ENCODE peak calls at places on chromosome 6, in six cellular contexts. M is H1, N is right lobe of liver, I is lower leg skin, Z is spleen, W is IMR-90. F is an unnamed sample.

GRCh38 chr6:71855406-71855805 is 30.9 kb upstream of the RIMS1 start:
- DNase-seq in M (no peak), N (no peak), I (no peak), Z (no peak), W (no peak), F (no peak)

GRCh38 chr6:144265390-144265789 is 19.7 kb upstream of the UTRN start:
- DNase-seq in M (no peak), N (no peak), I (no peak), Z (no peak), W (peak; percentile 61), F (no peak)

GRCh38 chr6:169223006-169223405 is 30.6 kb downstream of the THBS2 start:
- DNase-seq in M (no peak), N (no peak), I (no peak), Z (no peak), W (no peak), F (no peak)

GRCh38 chr6:157710604-157711003 is 112.4 kb upstream of the SNX9 start:
- DNase-seq in M (no peak), N (no peak), I (no peak), Z (no peak), W (no peak), F (no peak)

GRCh38 chr6:104640141-104640700 is 219.5 kb downstream of the HACE1 start:
- DNase-seq in M (no peak), N (no peak), I (no peak), Z (no peak), W (no peak), F (no peak)

GRCh38 chr6:14277405-14277930 is 159.9 kb downstream of the CD83 start:
- DNase-seq in M (no peak), N (no peak), I (peak; percentile 36), Z (no peak), W (no peak), F (no peak)

GRCh38 chr6:87702589-87702945 is 534 bp upstream of the AKIRIN2 start:
- DNase-seq in M (no peak), N (no peak), I (no peak), Z (no peak), W (peak; percentile 76), F (no peak)

GRCh38 chr6:77463881-77464867 is 883 bp upstream of the HTR1B start:
- DNase-seq in M (no peak), N (no peak), I (peak; percentile 79), Z (no peak), W (no peak), F (no peak)

GRCh38 chr6:56938634-56939294 is 16.1 kb upstream of the BEND6 start:
- DNase-seq in M (no peak), N (no peak), I (no peak), Z (no peak), W (peak; percentile 99), F (no peak)

GRCh38 chr6:130366011-130366963 is at the start of gene TMEM200A:
- DNase-seq in M (peak; percentile 13), N (peak; percentile 52), I (peak; percentile 92), Z (peak; percentile 79), W (peak; percentile 51), F (no peak)

GRCh38 chr6:24935753-24936152 is at the start of gene RIPOR2:
- DNase-seq in M (no peak), N (peak; percentile 68), I (no peak), Z (peak; percentile 93), W (no peak), F (no peak)

GRCh38 chr6:8589941-8590676 is 154.8 kb upstream of the SLC35B3 start:
- DNase-seq in M (no peak), N (no peak), I (no peak), Z (no peak), W (no peak), F (no peak)

GRCh38 chr6:16334671-16335070 is 96.3 kb downstream of the GMPR start:
- DNase-seq in M (no peak), N (no peak), I (peak; percentile 95), Z (no peak), W (peak; percentile 94), F (no peak)

GRCh38 chr6:112443118-112443641 is 96.0 kb downstream of the RFPL4B start:
- DNase-seq in M (no peak), N (no peak), I (no peak), Z (no peak), W (no peak), F (no peak)

GRCh38 chr6:30493643-30494250 is 4.4 kb downstream of the HLA-E start:
- DNase-seq in M (no peak), N (no peak), I (peak; percentile 79), Z (peak; percentile 83), W (no peak), F (no peak)

GRCh38 chr6:27847706-27848105 is 64.5 kb downstream of the OR2B2 start:
- DNase-seq in M (no peak), N (no peak), I (no peak), Z (no peak), W (peak; percentile 66), F (no peak)

GRCh38 chr6:52572536-52572935 is 4.3 kb downstream of the TRAM2 start:
- DNase-seq in M (no peak), N (no peak), I (no peak), Z (no peak), W (no peak), F (no peak)

GRCh38 chr6:44735631-44735963 is 348.1 kb downstream of the CDC5L start:
- DNase-seq in M (no peak), N (no peak), I (no peak), Z (no peak), W (peak; percentile 42), F (no peak)

GRCh38 chr6:57173056-57173885 is 1.1 kb downstream of the BAG2 start:
- DNase-seq in M (no peak), N (no peak), I (no peak), Z (peak; percentile 79), W (peak; percentile 24), F (no peak)

GRCh38 chr6:167464177-167464576 is 139.3 kb downstream of the TTLL2 start:
- DNase-seq in M (no peak), N (no peak), I (peak; percentile 42), Z (no peak), W (no peak), F (no peak)

GRCh38 chr6:33249732-33250625 is 21.7 kb downstream of the VPS52 start:
- DNase-seq in M (no peak), N (no peak), I (peak; percentile 79), Z (peak; percentile 78), W (peak; percentile 88), F (no peak)

GRCh38 chr6:35764238-35764896 is 12.0 kb upstream of the CLPSL2 start:
- DNase-seq in M (peak; percentile 92), N (no peak), I (no peak), Z (no peak), W (no peak), F (no peak)

GRCh38 chr6:138403324-138403800 is 661 bp upstream of the HEBP2 start:
- DNase-seq in M (no peak), N (peak; percentile 69), I (peak; percentile 87), Z (peak; percentile 92), W (no peak), F (no peak)

GRCh38 chr6:49826743-49827406 is 39.5 kb downstream of the CRISP1 start:
- DNase-seq in M (no peak), N (no peak), I (no peak), Z (no peak), W (no peak), F (no peak)
- TF ChIP-seq POLR2A in M (no peak), N (no peak), I (no peak), Z (no peak), W (no peak), F (no peak)

GRCh38 chr6:37556884-37557644 is 57.4 kb upstream of the CCDC167 start:
- DNase-seq in M (no peak), N (no peak), I (no peak), Z (peak; percentile 84), W (no peak), F (no peak)
- TF ChIP-seq POLR2A in M (no peak), N (no peak), I (no peak), Z (no peak), W (no peak), F (no peak)

GRCh38 chr6:133952815-133953633 is at the start of gene TBPL1:
- DNase-seq in M (peak; percentile 86), N (peak; percentile 95), I (peak; percentile 98), Z (peak; percentile 97), W (peak; percentile 95), F (peak; percentile 98)
- TF ChIP-seq POLR2A in M (peak; percentile 93), N (peak; percentile 76), I (no peak), Z (peak; percentile 59), W (peak; percentile 88), F (no peak)

GRCh38 chr6:42142118-42142835 is at the start of gene C6orf132:
- DNase-seq in M (peak; percentile 46), N (no peak), I (peak; percentile 93), Z (no peak), W (no peak), F (no peak)
- TF ChIP-seq POLR2A in M (peak; percentile 81), N (no peak), I (no peak), Z (no peak), W (no peak), F (no peak)

DNA sequence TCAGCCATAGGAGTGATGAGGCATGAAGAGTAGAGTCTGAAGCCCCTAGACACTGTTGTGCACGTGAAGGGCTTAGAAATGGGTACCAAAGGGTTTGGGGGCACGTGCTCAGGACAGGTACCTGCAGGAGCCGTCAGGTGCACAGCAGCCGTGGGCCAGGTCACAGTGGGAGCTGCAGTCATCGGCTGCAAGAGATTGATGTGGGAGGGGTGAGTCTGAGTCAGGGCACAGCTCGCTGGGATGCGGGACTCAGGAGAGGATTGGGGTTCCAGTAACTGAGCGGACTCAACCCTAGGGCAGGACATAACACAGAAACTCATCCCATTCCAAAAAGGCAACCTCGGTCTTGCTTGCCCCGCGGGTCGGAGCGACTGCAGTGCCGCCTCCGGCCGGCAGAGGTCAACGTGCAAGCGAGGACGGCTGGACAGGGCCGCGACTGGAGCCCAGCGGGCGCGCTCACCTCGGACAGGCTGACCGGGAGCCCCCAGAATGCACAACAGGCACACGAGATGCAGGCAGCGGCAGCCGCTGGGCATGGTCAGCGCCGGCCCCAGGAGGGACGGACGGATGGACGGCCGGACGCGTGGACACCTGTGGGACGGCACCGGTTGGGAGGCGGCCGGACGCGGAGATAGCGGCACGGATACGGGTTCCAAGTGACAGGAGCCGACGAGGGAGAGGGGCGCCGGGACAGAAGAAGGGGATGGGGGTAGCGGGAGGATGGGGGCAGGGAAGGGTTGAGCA is 886 bp downstream of the DLK2 start:
- DNase-seq in M (peak; percentile 54), N (peak; percentile 89), I (peak; percentile 95), Z (peak; percentile 95), W (peak; percentile 81), F (no peak)
- TF ChIP-seq POLR2A in M (no peak), N (no peak), I (no peak), Z (no peak), W (no peak), F (no peak)

GRCh38 chr6:26031151-26031594 is 56.1 kb upstream of the HFE start:
- DNase-seq in M (no peak), N (no peak), I (no peak), Z (no peak), W (no peak), F (no peak)
- TF ChIP-seq POLR2A in M (peak; percentile 16), N (no peak), I (no peak), Z (no peak), W (no peak), F (no peak)

F was measured in vagina.